ENCODE peak calls at places on chromosomes 13 and 19, in seven cellular contexts. One of them, this sample, is unnamed.

GRCh38 chr13:43751624-43752023 is 35.1 kb downstream of the ENOX1 start:
- DNase-seq in GM23338: no peak
- DNase-seq in cardiac muscle cell: peak
- DNase-seq in glutamatergic neuron: no peak
- DNase-seq in MCF 10A: no peak
- DNase-seq in GM20000: no peak
- DNase-seq in RWPE1: no peak
- DNase-seq in this sample: no peak

GRCh38 chr19:41893899-41894298 is 10.9 kb downstream of the ARHGEF1 start:
- DNase-seq in GM23338: peak
- DNase-seq in cardiac muscle cell: peak
- DNase-seq in glutamatergic neuron: peak
- DNase-seq in MCF 10A: no peak
- DNase-seq in GM20000: no peak
- DNase-seq in RWPE1: no peak
- DNase-seq in this sample: no peak

GRCh38 chr19:50046649-50047503 is 21.1 kb downstream of the ZNF473 start:
- DNase-seq in GM23338: peak
- DNase-seq in cardiac muscle cell: peak
- DNase-seq in glutamatergic neuron: peak
- DNase-seq in MCF 10A: no peak
- DNase-seq in GM20000: no peak
- DNase-seq in RWPE1: no peak
- DNase-seq in this sample: peak

GRCh38 chr19:28019371-28019770 is 1193.6 kb downstream of the UQCRFS1 start:
- DNase-seq in GM23338: no peak
- DNase-seq in cardiac muscle cell: no peak
- DNase-seq in glutamatergic neuron: no peak
- DNase-seq in MCF 10A: no peak
- DNase-seq in GM20000: no peak
- DNase-seq in RWPE1: no peak
- DNase-seq in this sample: no peak

GRCh38 chr19:4052114-4052992 is 14.3 kb downstream of the ZBTB7A start:
- DNase-seq in GM23338: no peak
- DNase-seq in cardiac muscle cell: peak
- DNase-seq in glutamatergic neuron: no peak
- DNase-seq in MCF 10A: peak
- DNase-seq in GM20000: no peak
- DNase-seq in RWPE1: peak
- DNase-seq in this sample: no peak

GRCh38 chr13:38686635-38687245 is at the start of gene FREM2:
- DNase-seq in GM23338: peak
- DNase-seq in cardiac muscle cell: peak
- DNase-seq in glutamatergic neuron: peak
- DNase-seq in MCF 10A: peak
- DNase-seq in GM20000: no peak
- DNase-seq in RWPE1: peak
- DNase-seq in this sample: peak

GRCh38 chr13:21719463-21719862 is 48.6 kb downstream of the FGF9 start:
- DNase-seq in GM23338: no peak
- DNase-seq in cardiac muscle cell: no peak
- DNase-seq in glutamatergic neuron: no peak
- DNase-seq in MCF 10A: no peak
- DNase-seq in GM20000: no peak
- DNase-seq in RWPE1: no peak
- DNase-seq in this sample: no peak

GRCh38 chr19:355134-355533 is 10.5 kb upstream of the MIER2 start:
- DNase-seq in GM23338: no peak
- DNase-seq in cardiac muscle cell: no peak
- DNase-seq in glutamatergic neuron: no peak
- DNase-seq in MCF 10A: peak
- DNase-seq in GM20000: no peak
- DNase-seq in RWPE1: no peak
- DNase-seq in this sample: no peak

GRCh38 chr13:99979453-99980200 is 2.0 kb upstream of the ZIC2 start:
- DNase-seq in GM23338: peak
- DNase-seq in cardiac muscle cell: no peak
- DNase-seq in glutamatergic neuron: peak
- DNase-seq in MCF 10A: no peak
- DNase-seq in GM20000: no peak
- DNase-seq in RWPE1: no peak
- DNase-seq in this sample: no peak

GRCh38 chr19:7636691-7637373 is at the start of gene STXBP2:
- DNase-seq in GM23338: peak
- DNase-seq in cardiac muscle cell: peak
- DNase-seq in glutamatergic neuron: peak
- DNase-seq in MCF 10A: peak
- DNase-seq in GM20000: peak
- DNase-seq in RWPE1: peak
- DNase-seq in this sample: no peak

GRCh38 chr13:108734676-108735075 is 105.3 kb downstream of the MYO16 start:
- DNase-seq in GM23338: peak
- DNase-seq in cardiac muscle cell: no peak
- DNase-seq in glutamatergic neuron: no peak
- DNase-seq in MCF 10A: no peak
- DNase-seq in GM20000: no peak
- DNase-seq in RWPE1: no peak
- DNase-seq in this sample: no peak

GRCh38 chr19:51365211-51366049 is 758 bp downstream of the ETFB start:
- DNase-seq in GM23338: peak
- DNase-seq in cardiac muscle cell: peak
- DNase-seq in glutamatergic neuron: no peak
- DNase-seq in MCF 10A: peak
- DNase-seq in GM20000: no peak
- DNase-seq in RWPE1: no peak
- DNase-seq in this sample: no peak

GRCh38 chr19:32131037-32131436 is 214.4 kb upstream of the ZNF507 start:
- DNase-seq in GM23338: no peak
- DNase-seq in cardiac muscle cell: no peak
- DNase-seq in glutamatergic neuron: no peak
- DNase-seq in MCF 10A: no peak
- DNase-seq in GM20000: no peak
- DNase-seq in RWPE1: no peak
- DNase-seq in this sample: no peak

GRCh38 chr19:39335168-39335567 is 675 bp downstream of the GMFG start:
- DNase-seq in GM23338: no peak
- DNase-seq in cardiac muscle cell: no peak
- DNase-seq in glutamatergic neuron: no peak
- DNase-seq in MCF 10A: no peak
- DNase-seq in GM20000: peak
- DNase-seq in RWPE1: no peak
- DNase-seq in this sample: no peak

GRCh38 chr19:10339380-10339960 is at the start of gene ICAM3:
- DNase-seq in GM23338: no peak
- DNase-seq in cardiac muscle cell: no peak
- DNase-seq in glutamatergic neuron: no peak
- DNase-seq in MCF 10A: no peak
- DNase-seq in GM20000: peak
- DNase-seq in RWPE1: no peak
- DNase-seq in this sample: no peak

GRCh38 chr13:33730147-33730546 is 87.8 kb upstream of the RFC3 start:
- DNase-seq in GM23338: no peak
- DNase-seq in cardiac muscle cell: no peak
- DNase-seq in glutamatergic neuron: no peak
- DNase-seq in MCF 10A: no peak
- DNase-seq in GM20000: no peak
- DNase-seq in RWPE1: no peak
- DNase-seq in this sample: no peak

GRCh38 chr19:6032381-6032780 is 54.4 kb upstream of the RANBP3 start:
- DNase-seq in GM23338: no peak
- DNase-seq in cardiac muscle cell: no peak
- DNase-seq in glutamatergic neuron: no peak
- DNase-seq in MCF 10A: no peak
- DNase-seq in GM20000: no peak
- DNase-seq in RWPE1: no peak
- DNase-seq in this sample: no peak

GRCh38 chr19:1822210-1822609 is 10.1 kb upstream of the ATP8B3 start:
- DNase-seq in GM23338: no peak
- DNase-seq in cardiac muscle cell: no peak
- DNase-seq in glutamatergic neuron: no peak
- DNase-seq in MCF 10A: no peak
- DNase-seq in GM20000: no peak
- DNase-seq in RWPE1: no peak
- DNase-seq in this sample: no peak

GRCh38 chr19:3029070-3029923 is at the start of gene TLE2:
- DNase-seq in GM23338: peak
- DNase-seq in cardiac muscle cell: no peak
- DNase-seq in glutamatergic neuron: no peak
- DNase-seq in MCF 10A: no peak
- DNase-seq in GM20000: peak
- DNase-seq in RWPE1: no peak
- DNase-seq in this sample: no peak

GRCh38 chr19:49739933-49740332 is 23.2 kb downstream of the TSKS start:
- DNase-seq in GM23338: no peak
- DNase-seq in cardiac muscle cell: no peak
- DNase-seq in glutamatergic neuron: no peak
- DNase-seq in MCF 10A: no peak
- DNase-seq in GM20000: no peak
- DNase-seq in RWPE1: no peak
- DNase-seq in this sample: no peak

GRCh38 chr13:108214511-108215383 is 589 bp downstream of the LIG4 start:
- DNase-seq in GM23338: peak
- DNase-seq in cardiac muscle cell: no peak
- DNase-seq in glutamatergic neuron: peak
- DNase-seq in MCF 10A: peak
- DNase-seq in GM20000: peak
- DNase-seq in RWPE1: peak
- DNase-seq in this sample: no peak

GRCh38 chr19:48780684-48781391 is 25.5 kb downstream of the FGF21 start:
- DNase-seq in GM23338: no peak
- DNase-seq in cardiac muscle cell: peak
- DNase-seq in glutamatergic neuron: no peak
- DNase-seq in MCF 10A: peak
- DNase-seq in GM20000: no peak
- DNase-seq in RWPE1: no peak
- DNase-seq in this sample: no peak

GRCh38 chr13:45121421-45121820 is 1.1 kb downstream of the GTF2F2 start:
- DNase-seq in GM23338: peak
- DNase-seq in cardiac muscle cell: peak
- DNase-seq in glutamatergic neuron: no peak
- DNase-seq in MCF 10A: peak
- DNase-seq in GM20000: peak
- DNase-seq in RWPE1: peak
- DNase-seq in this sample: no peak
- TF ChIP-seq CTCF in GM23338: no peak
- TF ChIP-seq CTCF in cardiac muscle cell: peak
- TF ChIP-seq CTCF in glutamatergic neuron: no peak
- TF ChIP-seq CTCF in MCF 10A: no peak
- TF ChIP-seq CTCF in GM20000: no peak
- TF ChIP-seq CTCF in RWPE1: no peak
- TF ChIP-seq CTCF in this sample: peak

DNA sequence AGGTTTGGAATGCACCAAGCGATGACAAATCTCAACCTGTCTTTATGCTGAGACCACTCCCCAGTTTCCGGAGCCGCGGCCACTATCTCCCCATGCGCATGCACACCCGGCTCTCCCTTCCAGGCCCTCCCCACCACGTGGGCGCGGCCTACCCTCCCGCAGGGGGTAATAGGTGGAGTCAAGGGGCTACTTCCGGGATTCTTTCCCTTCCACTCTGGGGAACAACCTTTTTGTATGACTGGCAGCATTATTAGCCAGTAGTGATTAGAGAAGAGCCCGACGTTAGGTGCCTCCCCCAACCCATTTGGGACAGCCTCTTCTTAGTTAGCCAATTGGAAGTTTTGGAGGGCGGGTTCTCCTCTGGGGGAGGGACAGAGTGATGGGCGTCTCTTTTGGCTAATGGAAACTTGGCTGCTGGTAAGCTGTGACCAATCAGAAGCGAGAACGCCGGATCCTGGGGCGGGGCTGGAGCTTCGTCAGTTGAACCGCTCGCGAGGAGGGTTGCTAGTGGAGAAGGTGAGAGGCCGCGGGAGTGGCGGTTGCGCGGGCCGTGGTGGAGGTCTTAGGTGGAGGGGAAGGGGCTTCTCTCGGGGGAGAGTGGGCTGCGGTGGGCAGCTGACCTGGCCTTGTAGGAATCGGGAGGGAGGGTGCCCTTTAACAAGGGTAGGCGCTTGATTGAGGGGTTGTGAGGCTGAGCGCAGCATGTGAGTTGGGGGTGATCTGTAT is at the start of gene CCDC61:
- DNase-seq in GM23338: peak
- DNase-seq in cardiac muscle cell: peak
- DNase-seq in glutamatergic neuron: peak
- DNase-seq in MCF 10A: peak
- DNase-seq in GM20000: peak
- DNase-seq in RWPE1: peak
- DNase-seq in this sample: peak
- TF ChIP-seq CTCF in GM23338: no peak
- TF ChIP-seq CTCF in cardiac muscle cell: no peak
- TF ChIP-seq CTCF in glutamatergic neuron: no peak
- TF ChIP-seq CTCF in MCF 10A: no peak
- TF ChIP-seq CTCF in GM20000: no peak
- TF ChIP-seq CTCF in RWPE1: no peak
- TF ChIP-seq CTCF in this sample: no peak

DNA sequence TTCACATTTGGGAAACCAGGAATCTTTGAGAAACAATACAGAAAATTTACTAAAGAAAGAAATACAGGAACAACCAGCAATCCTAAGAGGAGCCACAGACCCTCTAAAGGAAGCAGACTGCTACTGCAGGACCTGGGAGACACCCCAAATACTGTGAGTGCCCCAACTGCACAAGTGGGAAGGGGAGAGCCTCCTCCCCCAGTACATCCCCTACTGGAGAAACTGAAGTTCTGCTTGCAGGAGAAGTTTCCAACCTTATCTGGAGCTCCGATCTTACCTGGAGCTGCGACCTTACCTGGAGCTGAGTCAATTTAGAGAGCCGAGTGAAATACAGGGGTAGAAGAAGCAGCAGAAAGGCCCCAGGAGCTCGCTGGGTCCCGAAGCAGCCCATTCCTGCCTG is 236.4 kb upstream of the SPRY2 start:
- DNase-seq in GM23338: peak
- DNase-seq in cardiac muscle cell: no peak
- DNase-seq in glutamatergic neuron: no peak
- DNase-seq in MCF 10A: no peak
- DNase-seq in GM20000: no peak
- DNase-seq in RWPE1: no peak
- DNase-seq in this sample: no peak
- TF ChIP-seq CTCF in GM23338: peak
- TF ChIP-seq CTCF in cardiac muscle cell: no peak
- TF ChIP-seq CTCF in glutamatergic neuron: no peak
- TF ChIP-seq CTCF in MCF 10A: no peak
- TF ChIP-seq CTCF in GM20000: no peak
- TF ChIP-seq CTCF in RWPE1: no peak
- TF ChIP-seq CTCF in this sample: no peak

GRCh38 chr13:60655268-60655667 is 258.2 kb downstream of the TDRD3 start:
- DNase-seq in GM23338: no peak
- DNase-seq in cardiac muscle cell: no peak
- DNase-seq in glutamatergic neuron: no peak
- DNase-seq in MCF 10A: no peak
- DNase-seq in GM20000: no peak
- DNase-seq in RWPE1: no peak
- DNase-seq in this sample: no peak

DNA sequence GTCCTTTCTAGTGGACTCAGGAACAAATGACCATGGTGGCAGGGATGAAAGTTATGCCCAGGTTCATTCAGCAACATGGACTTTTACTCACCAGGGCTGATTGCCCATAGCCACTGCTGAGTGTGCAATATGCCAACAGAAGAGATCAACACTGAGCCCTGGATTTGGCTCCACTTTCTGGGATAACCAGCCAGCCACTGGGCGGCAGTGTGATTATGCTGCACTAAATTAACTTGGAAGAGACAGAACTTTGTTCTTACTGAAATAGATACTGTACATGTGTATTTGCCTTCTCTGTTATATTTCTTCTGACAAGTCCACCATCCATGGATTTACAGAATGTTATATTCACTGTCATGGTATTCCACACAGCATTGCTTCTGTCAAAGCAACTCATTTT is 257.4 kb downstream of the TDRD3 start:
- DNase-seq in GM23338: peak
- DNase-seq in cardiac muscle cell: peak
- DNase-seq in glutamatergic neuron: peak
- DNase-seq in MCF 10A: peak
- DNase-seq in GM20000: no peak
- DNase-seq in RWPE1: peak
- DNase-seq in this sample: peak
- TF ChIP-seq CTCF in GM23338: peak
- TF ChIP-seq CTCF in cardiac muscle cell: peak
- TF ChIP-seq CTCF in glutamatergic neuron: no peak
- TF ChIP-seq CTCF in MCF 10A: peak
- TF ChIP-seq CTCF in GM20000: peak
- TF ChIP-seq CTCF in RWPE1: peak
- TF ChIP-seq CTCF in this sample: peak